ENCODE peak calls at places on chromosomes 11 and 22, in seven cellular contexts. One of them, this sample, is unnamed.

GRCh38 chr11:97739892-97740782 is 1280.6 kb upstream of the CNTN5 start:
- DNase-seq in COR-L47: peak; percentile 62
- DNase-seq in stimulated activated effector memory CD8-positive, alpha-beta T cell treated with anti-CD3 and anti-CD28 coated beads, Interleukin-12 subunit alpha, Interleukin-12 subunit beta, amount 100 ng/mL, for 72 hours: no peak
- DNase-seq in activated CD8-positive, alpha-beta memory T cell treated with anti-CD3 and anti-CD28 coated beads for 24 hours: no peak
- DNase-seq in GM10248: no peak
- DNase-seq in activated CD4-positive, alpha-beta T cell treated with anti-CD3 and anti-CD28 coated beads, Interleukin-2, amount 50 U/mL, for 1 hour: no peak
- DNase-seq in germinal center: no peak
- DNase-seq in this sample: no peak

GRCh38 chr11:28657378-28658030 is 549.3 kb downstream of the METTL15 start:
- DNase-seq in COR-L47: no peak
- DNase-seq in stimulated activated effector memory CD8-positive, alpha-beta T cell treated with anti-CD3 and anti-CD28 coated beads, Interleukin-12 subunit alpha, Interleukin-12 subunit beta, amount 100 ng/mL, for 72 hours: no peak
- DNase-seq in activated CD8-positive, alpha-beta memory T cell treated with anti-CD3 and anti-CD28 coated beads for 24 hours: no peak
- DNase-seq in GM10248: no peak
- DNase-seq in activated CD4-positive, alpha-beta T cell treated with anti-CD3 and anti-CD28 coated beads, Interleukin-2, amount 50 U/mL, for 1 hour: no peak
- DNase-seq in germinal center: no peak
- DNase-seq in this sample: no peak

GRCh38 chr22:44574057-44574456 is 76.0 kb upstream of the RTL6 start:
- DNase-seq in COR-L47: no peak
- DNase-seq in stimulated activated effector memory CD8-positive, alpha-beta T cell treated with anti-CD3 and anti-CD28 coated beads, Interleukin-12 subunit alpha, Interleukin-12 subunit beta, amount 100 ng/mL, for 72 hours: no peak
- DNase-seq in activated CD8-positive, alpha-beta memory T cell treated with anti-CD3 and anti-CD28 coated beads for 24 hours: peak; percentile 26
- DNase-seq in GM10248: no peak
- DNase-seq in activated CD4-positive, alpha-beta T cell treated with anti-CD3 and anti-CD28 coated beads, Interleukin-2, amount 50 U/mL, for 1 hour: no peak
- DNase-seq in germinal center: no peak
- DNase-seq in this sample: no peak

GRCh38 chr22:42769574-42770447 is 49.1 kb upstream of the A4GALT start:
- DNase-seq in COR-L47: no peak
- DNase-seq in stimulated activated effector memory CD8-positive, alpha-beta T cell treated with anti-CD3 and anti-CD28 coated beads, Interleukin-12 subunit alpha, Interleukin-12 subunit beta, amount 100 ng/mL, for 72 hours: no peak
- DNase-seq in activated CD8-positive, alpha-beta memory T cell treated with anti-CD3 and anti-CD28 coated beads for 24 hours: no peak
- DNase-seq in GM10248: peak; percentile 89
- DNase-seq in activated CD4-positive, alpha-beta T cell treated with anti-CD3 and anti-CD28 coated beads, Interleukin-2, amount 50 U/mL, for 1 hour: no peak
- DNase-seq in germinal center: peak; percentile 85
- DNase-seq in this sample: no peak

GRCh38 chr22:16807109-16807508 is 18.1 kb downstream of the XKR3 start:
- DNase-seq in COR-L47: no peak
- DNase-seq in stimulated activated effector memory CD8-positive, alpha-beta T cell treated with anti-CD3 and anti-CD28 coated beads, Interleukin-12 subunit alpha, Interleukin-12 subunit beta, amount 100 ng/mL, for 72 hours: no peak
- DNase-seq in activated CD8-positive, alpha-beta memory T cell treated with anti-CD3 and anti-CD28 coated beads for 24 hours: no peak
- DNase-seq in GM10248: no peak
- DNase-seq in activated CD4-positive, alpha-beta T cell treated with anti-CD3 and anti-CD28 coated beads, Interleukin-2, amount 50 U/mL, for 1 hour: no peak
- DNase-seq in germinal center: no peak
- DNase-seq in this sample: no peak

GRCh38 chr11:7493670-7494069 is 8.4 kb downstream of the OLFML1 start:
- DNase-seq in COR-L47: no peak
- DNase-seq in stimulated activated effector memory CD8-positive, alpha-beta T cell treated with anti-CD3 and anti-CD28 coated beads, Interleukin-12 subunit alpha, Interleukin-12 subunit beta, amount 100 ng/mL, for 72 hours: no peak
- DNase-seq in activated CD8-positive, alpha-beta memory T cell treated with anti-CD3 and anti-CD28 coated beads for 24 hours: no peak
- DNase-seq in GM10248: no peak
- DNase-seq in activated CD4-positive, alpha-beta T cell treated with anti-CD3 and anti-CD28 coated beads, Interleukin-2, amount 50 U/mL, for 1 hour: no peak
- DNase-seq in germinal center: no peak
- DNase-seq in this sample: no peak

GRCh38 chr11:74388678-74389327 is 9.4 kb downstream of the PGM2L1 start:
- DNase-seq in COR-L47: peak; percentile 64
- DNase-seq in stimulated activated effector memory CD8-positive, alpha-beta T cell treated with anti-CD3 and anti-CD28 coated beads, Interleukin-12 subunit alpha, Interleukin-12 subunit beta, amount 100 ng/mL, for 72 hours: peak; percentile 71
- DNase-seq in activated CD8-positive, alpha-beta memory T cell treated with anti-CD3 and anti-CD28 coated beads for 24 hours: peak; percentile 71
- DNase-seq in GM10248: peak; percentile 50
- DNase-seq in activated CD4-positive, alpha-beta T cell treated with anti-CD3 and anti-CD28 coated beads, Interleukin-2, amount 50 U/mL, for 1 hour: peak; percentile 65
- DNase-seq in germinal center: peak; percentile 42
- DNase-seq in this sample: peak; percentile 62

GRCh38 chr11:70077411-70078094 is 564 bp upstream of the ANO1 start:
- DNase-seq in COR-L47: no peak
- DNase-seq in stimulated activated effector memory CD8-positive, alpha-beta T cell treated with anti-CD3 and anti-CD28 coated beads, Interleukin-12 subunit alpha, Interleukin-12 subunit beta, amount 100 ng/mL, for 72 hours: no peak
- DNase-seq in activated CD8-positive, alpha-beta memory T cell treated with anti-CD3 and anti-CD28 coated beads for 24 hours: no peak
- DNase-seq in GM10248: no peak
- DNase-seq in activated CD4-positive, alpha-beta T cell treated with anti-CD3 and anti-CD28 coated beads, Interleukin-2, amount 50 U/mL, for 1 hour: no peak
- DNase-seq in germinal center: no peak
- DNase-seq in this sample: no peak

GRCh38 chr22:25281675-25282345 is 62.4 kb downstream of the CRYBB2 start:
- DNase-seq in COR-L47: no peak
- DNase-seq in stimulated activated effector memory CD8-positive, alpha-beta T cell treated with anti-CD3 and anti-CD28 coated beads, Interleukin-12 subunit alpha, Interleukin-12 subunit beta, amount 100 ng/mL, for 72 hours: no peak
- DNase-seq in activated CD8-positive, alpha-beta memory T cell treated with anti-CD3 and anti-CD28 coated beads for 24 hours: no peak
- DNase-seq in GM10248: no peak
- DNase-seq in activated CD4-positive, alpha-beta T cell treated with anti-CD3 and anti-CD28 coated beads, Interleukin-2, amount 50 U/mL, for 1 hour: no peak
- DNase-seq in germinal center: no peak
- DNase-seq in this sample: peak; percentile 12

GRCh38 chr11:117089685-117090084 is 8.5 kb downstream of the SIK3 start:
- DNase-seq in COR-L47: no peak
- DNase-seq in stimulated activated effector memory CD8-positive, alpha-beta T cell treated with anti-CD3 and anti-CD28 coated beads, Interleukin-12 subunit alpha, Interleukin-12 subunit beta, amount 100 ng/mL, for 72 hours: no peak
- DNase-seq in activated CD8-positive, alpha-beta memory T cell treated with anti-CD3 and anti-CD28 coated beads for 24 hours: no peak
- DNase-seq in GM10248: no peak
- DNase-seq in activated CD4-positive, alpha-beta T cell treated with anti-CD3 and anti-CD28 coated beads, Interleukin-2, amount 50 U/mL, for 1 hour: no peak
- DNase-seq in germinal center: no peak
- DNase-seq in this sample: no peak

GRCh38 chr22:37032134-37032534 is 12.6 kb downstream of the MPST start:
- DNase-seq in COR-L47: no peak
- DNase-seq in stimulated activated effector memory CD8-positive, alpha-beta T cell treated with anti-CD3 and anti-CD28 coated beads, Interleukin-12 subunit alpha, Interleukin-12 subunit beta, amount 100 ng/mL, for 72 hours: no peak
- DNase-seq in activated CD8-positive, alpha-beta memory T cell treated with anti-CD3 and anti-CD28 coated beads for 24 hours: no peak
- DNase-seq in GM10248: no peak
- DNase-seq in activated CD4-positive, alpha-beta T cell treated with anti-CD3 and anti-CD28 coated beads, Interleukin-2, amount 50 U/mL, for 1 hour: no peak
- DNase-seq in germinal center: no peak
- DNase-seq in this sample: no peak

GRCh38 chr22:40434745-40435144 is 64.4 kb downstream of the SGSM3 start:
- DNase-seq in COR-L47: no peak
- DNase-seq in stimulated activated effector memory CD8-positive, alpha-beta T cell treated with anti-CD3 and anti-CD28 coated beads, Interleukin-12 subunit alpha, Interleukin-12 subunit beta, amount 100 ng/mL, for 72 hours: no peak
- DNase-seq in activated CD8-positive, alpha-beta memory T cell treated with anti-CD3 and anti-CD28 coated beads for 24 hours: no peak
- DNase-seq in GM10248: no peak
- DNase-seq in activated CD4-positive, alpha-beta T cell treated with anti-CD3 and anti-CD28 coated beads, Interleukin-2, amount 50 U/mL, for 1 hour: no peak
- DNase-seq in germinal center: no peak
- DNase-seq in this sample: no peak

GRCh38 chr11:91978747-91979146 is 245.9 kb upstream of the FAT3 start:
- DNase-seq in COR-L47: no peak
- DNase-seq in stimulated activated effector memory CD8-positive, alpha-beta T cell treated with anti-CD3 and anti-CD28 coated beads, Interleukin-12 subunit alpha, Interleukin-12 subunit beta, amount 100 ng/mL, for 72 hours: no peak
- DNase-seq in activated CD8-positive, alpha-beta memory T cell treated with anti-CD3 and anti-CD28 coated beads for 24 hours: no peak
- DNase-seq in GM10248: no peak
- DNase-seq in activated CD4-positive, alpha-beta T cell treated with anti-CD3 and anti-CD28 coated beads, Interleukin-2, amount 50 U/mL, for 1 hour: no peak
- DNase-seq in germinal center: no peak
- DNase-seq in this sample: no peak

GRCh38 chr22:44202261-44202789 is 21.6 kb downstream of the PARVG start:
- DNase-seq in COR-L47: no peak
- DNase-seq in stimulated activated effector memory CD8-positive, alpha-beta T cell treated with anti-CD3 and anti-CD28 coated beads, Interleukin-12 subunit alpha, Interleukin-12 subunit beta, amount 100 ng/mL, for 72 hours: no peak
- DNase-seq in activated CD8-positive, alpha-beta memory T cell treated with anti-CD3 and anti-CD28 coated beads for 24 hours: no peak
- DNase-seq in GM10248: no peak
- DNase-seq in activated CD4-positive, alpha-beta T cell treated with anti-CD3 and anti-CD28 coated beads, Interleukin-2, amount 50 U/mL, for 1 hour: no peak
- DNase-seq in germinal center: no peak
- DNase-seq in this sample: no peak

GRCh38 chr11:3920148-3920852 is 64.8 kb downstream of the STIM1 start:
- DNase-seq in COR-L47: no peak
- DNase-seq in stimulated activated effector memory CD8-positive, alpha-beta T cell treated with anti-CD3 and anti-CD28 coated beads, Interleukin-12 subunit alpha, Interleukin-12 subunit beta, amount 100 ng/mL, for 72 hours: peak; percentile 79
- DNase-seq in activated CD8-positive, alpha-beta memory T cell treated with anti-CD3 and anti-CD28 coated beads for 24 hours: peak; percentile 80
- DNase-seq in GM10248: no peak
- DNase-seq in activated CD4-positive, alpha-beta T cell treated with anti-CD3 and anti-CD28 coated beads, Interleukin-2, amount 50 U/mL, for 1 hour: peak; percentile 63
- DNase-seq in germinal center: no peak
- DNase-seq in this sample: no peak